ENCODE peak calls at places on chromosomes 7 and 10, in nine cellular contexts. M is HepG2, A is choroid plexus epithelial cell, N is heart left ventricle, Z is endothelial cell, D is pancreas, P is endothelial cell of umbilical vein, X is AG04450, F is MM.1S. V is an unnamed sample.

GRCh38 chr7:44289341-44290249 is 35.8 kb downstream of the CAMK2B start:
- DNase-seq in M (no peak), A (no peak), N (no peak), Z (no peak), D (no peak), P (no peak), X (no peak), F (no peak), V (peak)

GRCh38 chr10:79984851-79985250 is 35.9 kb upstream of the SFTPD start:
- DNase-seq in M (no peak), A (no peak), N (no peak), Z (no peak), D (no peak), P (no peak), X (no peak), F (no peak), V (no peak)

GRCh38 chr10:67075381-67076001 is 149.7 kb downstream of the LRRTM3 start:
- DNase-seq in M (no peak), A (no peak), N (no peak), Z (no peak), D (no peak), P (no peak), X (no peak), F (no peak), V (no peak)

GRCh38 chr7:87941138-87941537 is 7.1 kb downstream of the ADAM22 start:
- DNase-seq in M (no peak), A (no peak), N (no peak), Z (no peak), D (no peak), P (no peak), X (no peak), F (no peak), V (no peak)

GRCh38 chr10:1300218-1300617 is 244.0 kb downstream of the WDR37 start:
- DNase-seq in M (no peak), A (no peak), N (no peak), Z (no peak), D (no peak), P (no peak), X (no peak), F (no peak), V (no peak)

GRCh38 chr7:130489140-130489967 is 2.5 kb upstream of the MEST start:
- DNase-seq in M (no peak), A (peak), N (no peak), Z (no peak), D (no peak), P (peak), X (no peak), F (no peak), V (no peak)

GRCh38 chr7:2203551-2204300 is 29.0 kb downstream of the MAD1L1 start:
- DNase-seq in M (no peak), A (peak), N (peak), Z (no peak), D (no peak), P (no peak), X (no peak), F (no peak), V (no peak)

GRCh38 chr7:494906-495305 is 24.7 kb downstream of the PDGFA start:
- DNase-seq in M (no peak), A (no peak), N (peak), Z (no peak), D (peak), P (no peak), X (no peak), F (no peak), V (no peak)

GRCh38 chr10:61063035-61063434 is 119.0 kb upstream of the RHOBTB1 start:
- DNase-seq in M (peak), A (peak), N (no peak), Z (no peak), D (no peak), P (peak), X (no peak), F (no peak), V (no peak)

GRCh38 chr10:20768849-20769248 is 128.3 kb downstream of the NEBL start:
- DNase-seq in M (no peak), A (peak), N (no peak), Z (no peak), D (no peak), P (no peak), X (no peak), F (no peak), V (no peak)

GRCh38 chr10:3668961-3669330 is 116.1 kb downstream of the KLF6 start:
- DNase-seq in M (no peak), A (peak), N (no peak), Z (no peak), D (no peak), P (no peak), X (no peak), F (no peak), V (no peak)

GRCh38 chr7:132508724-132509348 is 67.4 kb downstream of the PLXNA4 start:
- DNase-seq in M (no peak), A (no peak), N (no peak), Z (no peak), D (no peak), P (no peak), X (no peak), F (no peak), V (no peak)

GRCh38 chr7:28533267-28533666 is 120.9 kb downstream of the CREB5 start:
- DNase-seq in M (no peak), A (no peak), N (no peak), Z (no peak), D (no peak), P (no peak), X (no peak), F (no peak), V (no peak)

GRCh38 chr10:122688293-122688989 is 11.2 kb downstream of the C10orf120 start:
- DNase-seq in M (no peak), A (peak), N (no peak), Z (no peak), D (no peak), P (peak), X (no peak), F (no peak), V (no peak)

GRCh38 chr7:87220734-87221215 is 1.2 kb upstream of the TMEM243 start:
- DNase-seq in M (no peak), A (peak), N (no peak), Z (no peak), D (no peak), P (no peak), X (no peak), F (peak), V (no peak)

GRCh38 chr10:12701696-12702095 is 299.8 kb downstream of the CCDC3 start:
- DNase-seq in M (no peak), A (no peak), N (no peak), Z (no peak), D (no peak), P (peak), X (no peak), F (no peak), V (no peak)

GRCh38 chr10:69968830-69969229 is 83.8 kb upstream of the MACROH2A2 start:
- DNase-seq in M (peak), A (peak), N (no peak), Z (no peak), D (no peak), P (no peak), X (no peak), F (no peak), V (peak)

GRCh38 chr10:133159950-133160812 is at the start of gene KNDC1:
- DNase-seq in M (no peak), A (peak), N (no peak), Z (peak), D (no peak), P (no peak), X (no peak), F (no peak), V (no peak)

GRCh38 chr7:123271231-123271630 is 71.5 kb upstream of the SLC13A1 start:
- DNase-seq in M (no peak), A (peak), N (no peak), Z (no peak), D (no peak), P (no peak), X (no peak), F (no peak), V (no peak)

GRCh38 chr10:8830064-8830463 is 775.6 kb downstream of the GATA3 start:
- DNase-seq in M (no peak), A (no peak), N (no peak), Z (no peak), D (no peak), P (no peak), X (no peak), F (no peak), V (no peak)

GRCh38 chr10:99730026-99730425 is 1.9 kb downstream of the COX15 start:
- DNase-seq in M (no peak), A (peak), N (no peak), Z (no peak), D (no peak), P (no peak), X (no peak), F (no peak), V (no peak)

GRCh38 chr7:46848944-46849343 is 733.0 kb downstream of the TNS3 start:
- DNase-seq in M (no peak), A (peak), N (no peak), Z (no peak), D (no peak), P (peak), X (no peak), F (no peak), V (no peak)

GRCh38 chr7:5484921-5485320 is 61.3 kb upstream of the TNRC18 start:
- DNase-seq in M (no peak), A (no peak), N (no peak), Z (no peak), D (no peak), P (no peak), X (no peak), F (no peak), V (no peak)

GRCh38 chr10:100847440-100847839 is 65.3 kb upstream of the SLF2 start:
- DNase-seq in M (no peak), A (no peak), N (no peak), Z (no peak), D (no peak), P (no peak), X (no peak), F (no peak), V (no peak)

GRCh38 chr10:101833466-101833865 is 10.1 kb downstream of the KCNIP2 start:
- DNase-seq in M (no peak), A (no peak), N (no peak), Z (no peak), D (no peak), P (no peak), X (no peak), F (no peak), V (no peak)

GRCh38 chr10:3151889-3152565 is 20.6 kb downstream of the PITRM1 start:
- DNase-seq in M (no peak), A (no peak), N (no peak), Z (no peak), D (no peak), P (no peak), X (no peak), F (no peak), V (no peak)

GRCh38 chr7:39644170-39644569 is 20.8 kb downstream of the RALA start:
- DNase-seq in M (no peak), A (peak), N (no peak), Z (no peak), D (no peak), P (no peak), X (no peak), F (no peak), V (no peak)

GRCh38 chr7:155293721-155294642 is 3.7 kb upstream of the INSIG1 start:
- DNase-seq in M (no peak), A (no peak), N (no peak), Z (no peak), D (no peak), P (no peak), X (no peak), F (no peak), V (no peak)

GRCh38 chr10:32205666-32206065 is 141.3 kb downstream of the EPC1 start:
- DNase-seq in M (no peak), A (no peak), N (no peak), Z (no peak), D (no peak), P (peak), X (no peak), F (no peak), V (no peak)

GRCh38 chr7:42972703-42973500 is 40.7 kb downstream of the MRPL32 start:
- DNase-seq in M (peak), A (peak), N (no peak), Z (no peak), D (no peak), P (peak), X (peak), F (no peak), V (peak)

DNA sequence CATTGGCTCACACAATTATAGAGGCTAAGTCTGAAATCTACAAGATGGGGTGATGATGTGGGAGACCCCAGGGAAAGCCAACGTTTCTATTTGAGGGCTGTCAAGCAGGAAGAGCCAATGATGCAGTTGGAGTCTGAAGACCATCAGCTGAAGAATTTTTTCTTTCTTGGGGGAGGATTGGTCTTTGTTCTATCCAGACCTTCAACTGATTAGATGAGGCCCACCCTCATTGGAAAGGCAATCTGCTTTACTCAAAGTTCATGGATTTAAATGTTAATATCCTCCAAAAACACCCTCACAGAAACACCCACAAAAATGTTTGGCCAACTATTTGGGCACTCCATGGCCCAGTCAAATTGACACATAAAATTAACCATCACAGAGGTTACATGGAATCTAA is 44.3 kb upstream of the DNAJC1 start:
- DNase-seq in M (no peak), A (no peak), N (no peak), Z (no peak), D (no peak), P (no peak), X (no peak), F (no peak), V (no peak)
- TF ChIP-seq CTCF in M (no peak), A (no peak), N (no peak), Z (no peak), D (no peak), P (no peak), X (no peak), F (no peak), V (no peak)

GRCh38 chr7:24290004-24290641 is 6.1 kb downstream of the NPY start:
- DNase-seq in M (peak), A (peak), N (no peak), Z (peak), D (no peak), P (peak), X (no peak), F (peak), V (no peak)
- TF ChIP-seq CTCF in M (peak), A (peak), N (peak), Z (no peak), D (no peak), P (peak), X (peak), F (peak), V (peak)

GRCh38 chr10:51386248-51386885 is 312.1 kb downstream of the PRKG1 start:
- DNase-seq in M (no peak), A (no peak), N (no peak), Z (no peak), D (no peak), P (no peak), X (no peak), F (no peak), V (no peak)

GRCh38 chr10:51389415-51390342 is 309.7 kb downstream of the CSTF2T start:
- DNase-seq in M (peak), A (peak), N (peak), Z (peak), D (no peak), P (peak), X (peak), F (peak), V (peak)
- TF ChIP-seq CTCF in M (peak), A (peak), N (peak), Z (peak), D (peak), P (peak), X (peak), F (peak), V (peak)

GRCh38 chr7:26441640-26442277 is 150.1 kb downstream of the SNX10 start:
- DNase-seq in M (no peak), A (no peak), N (no peak), Z (no peak), D (no peak), P (no peak), X (no peak), F (no peak), V (no peak)
- TF ChIP-seq CTCF in M (no peak), A (no peak), N (no peak), Z (no peak), D (no peak), P (no peak), X (no peak), F (no peak), V (no peak)

GRCh38 chr10:73941300-73941699 is 30.4 kb downstream of the PLAU start:
- DNase-seq in M (no peak), A (no peak), N (no peak), Z (no peak), D (no peak), P (no peak), X (no peak), F (no peak), V (no peak)
- TF ChIP-seq CTCF in M (no peak), A (no peak), N (no peak), Z (no peak), D (no peak), P (no peak), X (no peak), F (no peak), V (no peak)

GRCh38 chr10:76697923-76698322 is 939.7 kb downstream of the KCNMA1 start:
- DNase-seq in M (no peak), A (no peak), N (no peak), Z (no peak), D (no peak), P (no peak), X (no peak), F (no peak), V (no peak)
- TF ChIP-seq CTCF in M (no peak), A (peak), N (no peak), Z (no peak), D (no peak), P (no peak), X (no peak), F (no peak), V (no peak)

V was measured in stomach.